ENCODE peak calls at places on chromosome 17, in seven cellular contexts. G is HCT116, R is PC-3, V is OCI-LY7, D is MM.1S, C is GM23248, S is GM23338. W is an unnamed sample.

GRCh38 chr17:9517396-9517795 is 58.2 kb downstream of the STX8 start:
- DNase-seq in G (no peak), R (no peak), V (no peak), D (peak), C (no peak), S (peak), W (no peak)

GRCh38 chr17:31608659-31609254 is 217.3 kb downstream of the RAB11FIP4 start:
- DNase-seq in G (no peak), R (peak), V (no peak), D (no peak), C (no peak), S (no peak), W (no peak)

GRCh38 chr17:47120521-47121095 is 68.5 kb downstream of the CDC27 start:
- DNase-seq in G (no peak), R (no peak), V (no peak), D (no peak), C (peak), S (no peak), W (no peak)

GRCh38 chr17:29866746-29867404 is 63.2 kb downstream of the SSH2 start:
- DNase-seq in G (no peak), R (no peak), V (no peak), D (no peak), C (no peak), S (no peak), W (no peak)

GRCh38 chr17:78240012-78240655 is 8.7 kb downstream of the TMEM235 start:
- DNase-seq in G (no peak), R (no peak), V (peak), D (no peak), C (no peak), S (no peak), W (no peak)

GRCh38 chr17:38397227-38397626 is 31.0 kb upstream of the ARHGAP23 start:
- DNase-seq in G (no peak), R (no peak), V (no peak), D (no peak), C (no peak), S (no peak), W (no peak)

GRCh38 chr17:62826956-62827355 is 18.8 kb upstream of the MARCHF10 start:
- DNase-seq in G (no peak), R (no peak), V (no peak), D (no peak), C (no peak), S (no peak), W (no peak)

GRCh38 chr17:22171631-22172030 is 479.3 kb downstream of the KCNJ18 start:
- DNase-seq in G (no peak), R (no peak), V (no peak), D (no peak), C (no peak), S (peak), W (no peak)

GRCh38 chr17:74037320-74037719 is 166.2 kb upstream of the RPL38 start:
- DNase-seq in G (no peak), R (peak), V (no peak), D (no peak), C (no peak), S (peak), W (peak)

GRCh38 chr17:77332981-77333685 is 192.4 kb downstream of the SEC14L1 start:
- DNase-seq in G (no peak), R (peak), V (peak), D (no peak), C (peak), S (no peak), W (no peak)

GRCh38 chr17:44331249-44331760 is 6.7 kb upstream of the SLC25A39 start:
- DNase-seq in G (peak), R (peak), V (peak), D (peak), C (peak), S (peak), W (peak)

GRCh38 chr17:2705263-2705662 is 6.3 kb downstream of the CLUH start:
- DNase-seq in G (no peak), R (no peak), V (no peak), D (no peak), C (peak), S (no peak), W (no peak)

GRCh38 chr17:72121164-72122001 is 563 bp downstream of the SOX9 start:
- DNase-seq in G (no peak), R (peak), V (no peak), D (no peak), C (peak), S (peak), W (peak)

GRCh38 chr17:66673668-66674276 is 161.1 kb upstream of the CACNG5 start:
- DNase-seq in G (peak), R (peak), V (peak), D (peak), C (peak), S (peak), W (peak)

GRCh38 chr17:7196651-7197050 is 17.5 kb upstream of the ASGR1 start:
- DNase-seq in G (no peak), R (no peak), V (no peak), D (no peak), C (no peak), S (no peak), W (no peak)

GRCh38 chr17:42553866-42554249 is 1.1 kb downstream of the HSD17B1 start:
- DNase-seq in G (no peak), R (peak), V (no peak), D (no peak), C (peak), S (no peak), W (no peak)

GRCh38 chr17:64739316-64740058 is 77.4 kb upstream of the SMURF2 start:
- DNase-seq in G (no peak), R (peak), V (no peak), D (no peak), C (peak), S (peak), W (peak)

GRCh38 chr17:29443041-29443440 is 52.9 kb downstream of the TAOK1 start:
- DNase-seq in G (no peak), R (no peak), V (no peak), D (no peak), C (no peak), S (no peak), W (no peak)

GRCh38 chr17:79465011-79466006 is 145.5 kb downstream of the RBFOX3 start:
- DNase-seq in G (no peak), R (no peak), V (no peak), D (no peak), C (no peak), S (no peak), W (no peak)

GRCh38 chr17:68491381-68491849 is 20.8 kb upstream of the PRKAR1A start:
- DNase-seq in G (no peak), R (no peak), V (peak), D (no peak), C (no peak), S (no peak), W (no peak)

GRCh38 chr17:48583708-48584582 is 5.8 kb upstream of the HOXB4 start:
- DNase-seq in G (no peak), R (no peak), V (no peak), D (no peak), C (no peak), S (no peak), W (no peak)

GRCh38 chr17:48587276-48588073 is 2.6 kb downstream of the HOXB3 start:
- DNase-seq in G (no peak), R (no peak), V (peak), D (no peak), C (no peak), S (no peak), W (no peak)

GRCh38 chr17:48588074-48588415 is 2.0 kb downstream of the HOXB3 start:
- DNase-seq in G (no peak), R (no peak), V (no peak), D (no peak), C (no peak), S (no peak), W (no peak)

GRCh38 chr17:48588519-48588918 is 1.5 kb downstream of the HOXB3 start:
- DNase-seq in G (no peak), R (no peak), V (no peak), D (no peak), C (peak), S (no peak), W (no peak)

GRCh38 chr17:48586355-48586924 is 3.6 kb downstream of the HOXB3 start:
- DNase-seq in G (no peak), R (no peak), V (no peak), D (peak), C (no peak), S (no peak), W (no peak)
- H2AFZ ChIP-seq in G (no peak), R (peak), V (peak), D (peak), C (peak), S (no peak), W (no peak)

GRCh38 chr17:4220655-4221054 is 43.1 kb downstream of the ANKFY1 start:
- DNase-seq in G (no peak), R (no peak), V (no peak), D (no peak), C (no peak), S (no peak), W (no peak)
- TF ChIP-seq EZH2phosphoT487 in G (no peak), R (no peak), V (no peak), D (no peak), C (no peak), S (no peak), W (no peak)

GRCh38 chr17:12940699-12941098 is 77.1 kb downstream of the ELAC2 start:
- DNase-seq in G (no peak), R (no peak), V (no peak), D (no peak), C (no peak), S (no peak), W (no peak)
- H3K4me2 ChIP-seq in G (no peak), R (no peak), V (no peak), D (no peak), C (no peak), S (no peak), W (no peak)

DNA sequence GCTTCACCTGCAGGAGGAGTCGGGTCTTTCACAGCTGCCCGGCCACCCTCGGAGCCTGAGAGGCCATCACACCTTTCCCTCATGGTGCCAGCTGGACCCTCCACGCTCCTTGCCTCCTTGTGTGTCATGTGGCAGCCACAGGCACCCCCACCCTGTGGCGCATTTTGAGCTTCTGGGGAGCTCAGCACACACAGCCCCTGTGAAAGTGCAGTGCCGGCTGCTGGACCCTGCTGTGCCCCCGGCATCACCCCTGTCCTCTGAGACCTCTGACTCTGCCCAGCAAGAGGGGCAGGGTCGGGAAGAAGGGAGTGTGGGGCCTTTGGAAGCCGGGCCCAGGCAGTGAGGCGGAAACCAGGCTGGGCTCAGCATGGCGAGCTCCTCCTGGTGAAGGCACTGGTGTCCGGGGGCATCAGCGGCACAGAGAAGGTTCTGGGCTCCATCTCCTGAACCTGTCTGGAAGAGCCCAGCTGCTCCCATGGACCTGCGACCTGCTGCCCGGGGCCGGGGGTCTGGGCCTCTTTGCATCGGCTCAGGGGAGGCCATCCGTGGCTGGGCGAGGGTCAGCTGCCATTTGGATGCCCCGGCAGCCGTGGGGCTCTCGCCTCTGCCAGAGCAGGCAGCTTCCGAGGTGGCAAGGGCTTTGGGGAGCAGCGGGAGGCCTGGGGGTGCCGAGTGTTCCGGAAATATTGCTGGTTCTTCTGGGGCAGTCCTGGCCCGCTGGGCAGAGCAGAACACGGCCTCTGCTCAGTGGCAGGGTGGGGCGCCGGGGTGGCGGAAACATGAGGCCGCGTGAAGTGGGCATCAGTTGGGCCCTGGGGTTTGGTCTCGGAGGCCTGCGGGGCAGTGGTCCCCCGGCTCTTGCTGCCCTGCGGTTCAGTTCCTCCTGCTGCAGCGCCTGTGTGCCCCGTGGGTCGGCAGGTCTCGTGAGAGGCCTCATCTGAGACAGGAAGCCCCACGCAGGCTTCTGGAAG is 17.9 kb downstream of the CENPX start:
- DNase-seq in G (no peak), R (no peak), V (no peak), D (no peak), C (no peak), S (no peak), W (no peak)
- H2AFZ ChIP-seq in G (no peak), R (no peak), V (no peak), D (no peak), C (no peak), S (no peak), W (no peak)